ENCODE peak calls at places on chromosomes 3 and 15, in ten cellular contexts. T is NCI-H1436; I is H4; J is ovary; L is T-helper 1 cell; S is activated naive CD4-positive, alpha-beta T cell treated with anti-CD3 and anti-CD28 coated beads, Interleukin-2, amount 50 U/mL, for 16 hours; Y is T47D; D is retina; F is NCI-H187 treated with DMSO at 0.1 percent for 48 hours; Z is OCI-LY7. W is an unnamed sample.

GRCh38 chr3:64166584-64167155 is 58.6 kb downstream of the PRICKLE2 start:
- DNase-seq in T (no peak), I (no peak), J (no peak), L (no peak), S (no peak), Y (peak; percentile 38), D (no peak), F (no peak), Z (no peak), W (no peak)

GRCh38 chr15:30953731-30954378 is 37.6 kb downstream of the MTMR10 start:
- DNase-seq in T (no peak), I (peak; percentile 80), J (peak; percentile 57), L (no peak), S (no peak), Y (no peak), D (no peak), F (no peak), Z (no peak), W (no peak)

GRCh38 chr3:23863060-23863459 is 53.7 kb downstream of the NKIRAS1 start:
- DNase-seq in T (no peak), I (no peak), J (no peak), L (no peak), S (no peak), Y (no peak), D (no peak), F (no peak), Z (no peak), W (no peak)

GRCh38 chr3:4900298-4900697 is 78.9 kb upstream of the BHLHE40 start:
- DNase-seq in T (no peak), I (no peak), J (no peak), L (no peak), S (no peak), Y (no peak), D (no peak), F (no peak), Z (no peak), W (no peak)

GRCh38 chr3:52402706-52403270 is 42.1 kb downstream of the SEMA3G start:
- DNase-seq in T (no peak), I (no peak), J (peak; percentile 28), L (peak; percentile 9), S (no peak), Y (no peak), D (no peak), F (no peak), Z (no peak), W (no peak)

GRCh38 chr3:53581671-53582070 is 87.3 kb downstream of the CACNA1D start:
- DNase-seq in T (no peak), I (peak; percentile 26), J (no peak), L (no peak), S (no peak), Y (no peak), D (no peak), F (no peak), Z (no peak), W (no peak)

GRCh38 chr15:47548986-47549385 is 168.3 kb upstream of the SEMA6D start:
- DNase-seq in T (no peak), I (no peak), J (no peak), L (no peak), S (no peak), Y (no peak), D (no peak), F (no peak), Z (no peak), W (no peak)

GRCh38 chr3:1578105-1578833 is 485.4 kb downstream of the CNTN6 start:
- DNase-seq in T (no peak), I (peak; percentile 27), J (no peak), L (no peak), S (no peak), Y (no peak), D (no peak), F (no peak), Z (no peak), W (no peak)

GRCh38 chr15:62083168-62084154 is 16.7 kb downstream of the C2CD4A start:
- DNase-seq in T (no peak), I (no peak), J (no peak), L (no peak), S (no peak), Y (no peak), D (no peak), F (no peak), Z (no peak), W (no peak)

GRCh38 chr3:195522254-195523023 is 20.7 kb downstream of the PPP1R2 start:
- DNase-seq in T (peak; percentile 33), I (no peak), J (no peak), L (no peak), S (no peak), Y (peak; percentile 67), D (peak; percentile 18), F (no peak), Z (peak; percentile 60), W (peak; percentile 69)

GRCh38 chr3:94784274-94784673 is 721.4 kb downstream of the NSUN3 start:
- DNase-seq in T (no peak), I (no peak), J (no peak), L (no peak), S (no peak), Y (no peak), D (no peak), F (no peak), Z (no peak), W (no peak)

GRCh38 chr15:72168131-72168825 is 29.3 kb downstream of the GRAMD2A start:
- DNase-seq in T (no peak), I (no peak), J (peak; percentile 57), L (no peak), S (no peak), Y (peak; percentile 81), D (no peak), F (no peak), Z (no peak), W (no peak)

GRCh38 chr15:58476525-58477162 is 44.9 kb downstream of the LIPC start:
- DNase-seq in T (no peak), I (no peak), J (no peak), L (no peak), S (no peak), Y (no peak), D (no peak), F (no peak), Z (no peak), W (no peak)

GRCh38 chr15:40353697-40354096 is 2.9 kb downstream of the PHGR1 start:
- DNase-seq in T (no peak), I (no peak), J (peak; percentile 44), L (no peak), S (no peak), Y (no peak), D (no peak), F (no peak), Z (no peak), W (no peak)

GRCh38 chr3:9843715-9844438 is at the start of gene RPUSD3:
- DNase-seq in T (peak; percentile 76), I (peak; percentile 85), J (peak; percentile 99), L (peak; percentile 92), S (peak; percentile 93), Y (peak; percentile 97), D (peak; percentile 98), F (no peak), Z (peak; percentile 95), W (peak; percentile 73)

GRCh38 chr15:31374986-31375385 is 48.4 kb downstream of the KLF13 start:
- DNase-seq in T (no peak), I (no peak), J (no peak), L (no peak), S (no peak), Y (no peak), D (no peak), F (no peak), Z (no peak), W (no peak)

GRCh38 chr15:25060996-25061620 is 106.3 kb downstream of the SNRPN start:
- DNase-seq in T (no peak), I (no peak), J (peak; percentile 17), L (no peak), S (no peak), Y (no peak), D (no peak), F (no peak), Z (no peak), W (no peak)

GRCh38 chr3:94076055-94076454 is 13.2 kb downstream of the NSUN3 start:
- DNase-seq in T (no peak), I (no peak), J (no peak), L (no peak), S (no peak), Y (no peak), D (no peak), F (no peak), Z (no peak), W (no peak)

GRCh38 chr3:137692803-137693431 is 71.2 kb upstream of the SOX14 start:
- DNase-seq in T (no peak), I (no peak), J (no peak), L (no peak), S (no peak), Y (peak; percentile 75), D (peak; percentile 33), F (no peak), Z (peak; percentile 3), W (peak; percentile 17)

GRCh38 chr3:170021083-170021482 is 16.7 kb upstream of the GPR160 start:
- DNase-seq in T (no peak), I (no peak), J (no peak), L (no peak), S (no peak), Y (no peak), D (no peak), F (no peak), Z (peak; percentile 66), W (no peak)

GRCh38 chr15:77420610-77421369 is at the start of gene HMG20A:
- DNase-seq in T (peak; percentile 84), I (peak; percentile 73), J (peak; percentile 79), L (peak; percentile 25), S (peak; percentile 56), Y (peak; percentile 89), D (peak; percentile 100), F (peak; percentile 35), Z (peak; percentile 89), W (no peak)

W was measured in NCI-H2107.